ENCODE peak calls at places on chromosomes 3 and 15, in five cellular contexts. One of them, this sample, is unnamed.

GRCh38 chr3:168116279-168116678 is 20.6 kb upstream of the GOLIM4 start:
- DNase-seq in K562: peak
- DNase-seq in IMR-90: no peak
- DNase-seq in mesenchymal stem cell: peak
- DNase-seq in PC-3: no peak
- DNase-seq in this sample: no peak

GRCh38 chr3:174023445-174023844 is 625.9 kb downstream of the NLGN1 start:
- DNase-seq in IMR-90: peak
- DNase-seq in PC-3: no peak
- DNase-seq in K562: no peak
- DNase-seq in mesenchymal stem cell: no peak
- DNase-seq in this sample: no peak

GRCh38 chr3:17775073-17775472 is 32.6 kb upstream of the TBC1D5 start:
- DNase-seq in K562: no peak
- DNase-seq in PC-3: no peak
- DNase-seq in mesenchymal stem cell: no peak
- DNase-seq in IMR-90: no peak
- DNase-seq in this sample: no peak

GRCh38 chr3:156359337-156359736 is 195.6 kb downstream of the SSR3 start:
- DNase-seq in IMR-90: no peak
- DNase-seq in K562: no peak
- DNase-seq in PC-3: no peak
- DNase-seq in mesenchymal stem cell: no peak
- DNase-seq in this sample: no peak

GRCh38 chr15:45198337-45199135 is 10.8 kb upstream of the SHF start:
- DNase-seq in K562: peak
- DNase-seq in IMR-90: peak
- DNase-seq in PC-3: peak
- DNase-seq in mesenchymal stem cell: peak
- DNase-seq in this sample: peak

GRCh38 chr3:31581660-31582059 is 48.9 kb downstream of the STT3B start:
- DNase-seq in K562: no peak
- DNase-seq in PC-3: no peak
- DNase-seq in IMR-90: peak
- DNase-seq in mesenchymal stem cell: peak
- DNase-seq in this sample: no peak

GRCh38 chr3:55160241-55160877 is 232.5 kb upstream of the LRTM1 start:
- DNase-seq in IMR-90: peak
- DNase-seq in mesenchymal stem cell: peak
- DNase-seq in PC-3: peak
- DNase-seq in K562: no peak
- DNase-seq in this sample: no peak

GRCh38 chr3:62873672-62874397 is 1.4 kb downstream of the CADPS start:
- DNase-seq in mesenchymal stem cell: no peak
- DNase-seq in IMR-90: no peak
- DNase-seq in PC-3: no peak
- DNase-seq in K562: no peak
- DNase-seq in this sample: peak

GRCh38 chr15:78350058-78350457 is 9.9 kb downstream of the CRABP1 start:
- DNase-seq in K562: no peak
- DNase-seq in PC-3: no peak
- DNase-seq in mesenchymal stem cell: no peak
- DNase-seq in IMR-90: no peak
- DNase-seq in this sample: no peak

GRCh38 chr3:51591231-51591630 is 52.7 kb downstream of the RAD54L2 start:
- DNase-seq in K562: no peak
- DNase-seq in IMR-90: peak
- DNase-seq in PC-3: no peak
- DNase-seq in mesenchymal stem cell: peak
- DNase-seq in this sample: no peak

GRCh38 chr3:179146911-179147570 is 1.1 kb upstream of the PIK3CA start:
- DNase-seq in mesenchymal stem cell: peak
- DNase-seq in K562: peak
- DNase-seq in PC-3: peak
- DNase-seq in IMR-90: peak
- DNase-seq in this sample: no peak

GRCh38 chr15:80609512-80609946 is 85.6 kb upstream of the ABHD17C start:
- DNase-seq in mesenchymal stem cell: no peak
- DNase-seq in K562: no peak
- DNase-seq in PC-3: peak
- DNase-seq in IMR-90: no peak
- DNase-seq in this sample: no peak

GRCh38 chr3:111884411-111885018 is 25.4 kb downstream of the PHLDB2 start:
- DNase-seq in PC-3: no peak
- DNase-seq in IMR-90: no peak
- DNase-seq in mesenchymal stem cell: no peak
- DNase-seq in K562: no peak
- DNase-seq in this sample: no peak

GRCh38 chr15:60476713-60477112 is 2.2 kb downstream of the ICE2 start:
- DNase-seq in mesenchymal stem cell: peak
- DNase-seq in IMR-90: peak
- DNase-seq in PC-3: peak
- DNase-seq in K562: no peak
- DNase-seq in this sample: no peak

DNA sequence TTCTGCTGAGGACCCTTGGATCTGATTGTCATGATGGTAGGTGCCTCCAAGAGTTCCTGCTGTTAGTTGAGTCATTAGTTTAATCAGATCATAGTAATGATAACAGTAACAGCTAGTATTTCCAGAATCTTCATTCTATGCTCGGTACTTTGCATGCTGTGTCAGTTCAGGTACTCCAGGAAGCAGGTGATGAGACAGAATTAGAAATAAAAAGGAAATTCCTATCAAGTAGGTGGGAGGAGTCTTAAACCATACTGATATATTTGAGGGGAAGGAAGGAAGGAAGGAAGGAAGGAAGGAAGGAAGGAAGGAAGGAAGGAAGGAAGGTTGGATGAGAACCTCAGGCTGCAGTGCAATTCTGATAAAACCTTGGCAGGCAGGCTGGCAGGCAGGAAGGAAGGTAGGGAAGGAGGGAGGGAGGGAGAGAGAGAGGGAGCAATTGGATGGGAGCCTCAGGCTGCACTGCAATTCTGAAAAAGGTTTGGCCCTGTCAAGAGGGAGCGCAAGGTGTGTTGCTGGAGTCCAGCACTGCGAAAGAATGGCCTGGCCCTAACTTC is 148.8 kb upstream of the NUDT16 start:
- DNase-seq in K562: no peak
- DNase-seq in IMR-90: no peak
- DNase-seq in mesenchymal stem cell: no peak
- DNase-seq in PC-3: no peak
- DNase-seq in this sample: no peak
- H3K9ac ChIP-seq in K562: peak
- H3K9ac ChIP-seq in IMR-90: no peak
- H3K9ac ChIP-seq in mesenchymal stem cell: no peak
- H3K9ac ChIP-seq in PC-3: no peak
- H3K9ac ChIP-seq in this sample: no peak

GRCh38 chr3:119812491-119813058 is 30.7 kb downstream of the NR1I2 start:
- DNase-seq in K562: no peak
- DNase-seq in PC-3: no peak
- DNase-seq in mesenchymal stem cell: no peak
- DNase-seq in IMR-90: no peak
- DNase-seq in this sample: no peak

GRCh38 chr3:119808843-119809242 is 26.9 kb downstream of the NR1I2 start:
- DNase-seq in IMR-90: no peak
- DNase-seq in K562: no peak
- DNase-seq in mesenchymal stem cell: no peak
- DNase-seq in PC-3: no peak
- DNase-seq in this sample: no peak

GRCh38 chr3:119810018-119810435 is 28.1 kb downstream of the NR1I2 start:
- DNase-seq in mesenchymal stem cell: no peak
- DNase-seq in PC-3: no peak
- DNase-seq in IMR-90: peak
- DNase-seq in K562: no peak
- DNase-seq in this sample: no peak

GRCh38 chr3:119808244-119808643 is 26.3 kb downstream of the NR1I2 start:
- DNase-seq in K562: no peak
- DNase-seq in mesenchymal stem cell: no peak
- DNase-seq in PC-3: no peak
- DNase-seq in IMR-90: no peak
- DNase-seq in this sample: no peak

GRCh38 chr3:119809249-119810017 is 27.5 kb downstream of the NR1I2 start:
- DNase-seq in mesenchymal stem cell: no peak
- DNase-seq in PC-3: no peak
- DNase-seq in K562: no peak
- DNase-seq in IMR-90: no peak
- DNase-seq in this sample: no peak
- H3K9ac ChIP-seq in mesenchymal stem cell: peak
- H3K9ac ChIP-seq in PC-3: no peak
- H3K9ac ChIP-seq in K562: no peak
- H3K9ac ChIP-seq in IMR-90: no peak
- H3K9ac ChIP-seq in this sample: no peak

DNA sequence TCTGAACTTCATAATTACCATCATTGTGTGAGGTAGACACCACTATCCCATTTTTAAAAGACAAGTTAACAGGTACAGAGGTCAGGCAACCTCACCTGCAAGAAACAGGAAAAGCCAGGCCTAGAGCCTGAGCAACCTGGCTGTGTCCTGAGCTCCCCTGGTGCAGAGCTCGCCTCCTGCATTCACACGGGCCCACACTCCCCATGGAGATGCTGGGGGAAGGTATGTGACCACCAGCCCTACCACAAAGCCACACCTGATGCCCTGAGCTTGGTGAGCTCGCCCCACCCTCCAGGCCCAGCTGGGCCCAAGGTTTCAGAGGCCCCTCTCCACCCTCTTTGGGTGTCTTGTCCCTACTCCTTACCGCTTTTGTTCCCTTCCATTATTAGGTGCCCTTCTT is 1.2 kb upstream of the EFCAB12 start:
- DNase-seq in IMR-90: no peak
- DNase-seq in PC-3: no peak
- DNase-seq in K562: no peak
- DNase-seq in mesenchymal stem cell: no peak
- DNase-seq in this sample: no peak
- H3K9ac ChIP-seq in IMR-90: no peak
- H3K9ac ChIP-seq in PC-3: no peak
- H3K9ac ChIP-seq in K562: peak
- H3K9ac ChIP-seq in mesenchymal stem cell: no peak
- H3K9ac ChIP-seq in this sample: no peak

GRCh38 chr3:124092811-124093210 is 100.9 kb upstream of the ROPN1 start:
- DNase-seq in mesenchymal stem cell: no peak
- DNase-seq in K562: no peak
- DNase-seq in PC-3: no peak
- DNase-seq in IMR-90: peak
- DNase-seq in this sample: peak
- H3K9ac ChIP-seq in mesenchymal stem cell: no peak
- H3K9ac ChIP-seq in K562: no peak
- H3K9ac ChIP-seq in PC-3: no peak
- H3K9ac ChIP-seq in IMR-90: no peak
- H3K9ac ChIP-seq in this sample: no peak